ENCODE peak calls at places on chromosomes 3 and 15, in five cellular contexts. N, L, F, B and K are unnamed samples. For H3K4me1, the result is how much of the 10 kb centered on the place peaks cover.

GRCh38 chr3:45673273-45673672 is 15.9 kb upstream of the SACM1L start:
- DNase-seq in N (no peak), L (no peak), F (no peak), B (no peak), K (no peak)

GRCh38 chr3:141227752-141228151 is 3.9 kb upstream of the PXYLP1 start:
- DNase-seq in N (peak), L (no peak), F (peak), B (no peak), K (no peak)

GRCh38 chr3:18469775-18470174 is 44.6 kb upstream of the SATB1 start:
- DNase-seq in N (no peak), L (no peak), F (no peak), B (no peak), K (no peak)

GRCh38 chr3:72665701-72666443 is 182.4 kb downstream of the SHQ1 start:
- DNase-seq in N (peak), L (no peak), F (peak), B (no peak), K (no peak)

GRCh38 chr3:140053011-140053702 is 118.2 kb downstream of the CLSTN2 start:
- DNase-seq in N (no peak), L (no peak), F (no peak), B (no peak), K (no peak)

GRCh38 chr15:101115887-101116680 is 135.8 kb downstream of the CHSY1 start:
- DNase-seq in N (peak), L (peak), F (no peak), B (peak), K (peak)

GRCh38 chr15:79370716-79371115 is 59.8 kb downstream of the TMED3 start:
- DNase-seq in N (peak), L (no peak), F (no peak), B (no peak), K (no peak)

GRCh38 chr3:197392961-197393360 is 94.5 kb upstream of the DLG1 start:
- DNase-seq in N (peak), L (no peak), F (no peak), B (no peak), K (no peak)

GRCh38 chr15:31352911-31353811 is 26.5 kb downstream of the KLF13 start:
- DNase-seq in N (peak), L (peak), F (peak), B (peak), K (peak)

GRCh38 chr15:37425541-37425940 is 325.2 kb upstream of the MEIS2 start:
- DNase-seq in N (no peak), L (no peak), F (no peak), B (no peak), K (no peak)

GRCh38 chr3:5190147-5190791 is 2.8 kb downstream of the EDEM1 start:
- DNase-seq in N (no peak), L (no peak), F (no peak), B (no peak), K (no peak)

GRCh38 chr3:78632925-78633324 is 1134.9 kb downstream of the ROBO1 start:
- DNase-seq in N (no peak), L (no peak), F (peak), B (no peak), K (no peak)

GRCh38 chr3:78634316-78634715 is 1133.5 kb downstream of the ROBO1 start:
- DNase-seq in N (no peak), L (no peak), F (no peak), B (no peak), K (no peak)

GRCh38 chr3:78629544-78629943 is 1138.3 kb downstream of the ROBO1 start:
- DNase-seq in N (no peak), L (no peak), F (no peak), B (no peak), K (no peak)

GRCh38 chr3:78633626-78634025 is 1134.2 kb downstream of the ROBO1 start:
- DNase-seq in N (no peak), L (no peak), F (no peak), B (no peak), K (no peak)
- H3K4me3 ChIP-seq in N (no peak), L (no peak), F (no peak), B (no peak), K (no peak)

DNA sequence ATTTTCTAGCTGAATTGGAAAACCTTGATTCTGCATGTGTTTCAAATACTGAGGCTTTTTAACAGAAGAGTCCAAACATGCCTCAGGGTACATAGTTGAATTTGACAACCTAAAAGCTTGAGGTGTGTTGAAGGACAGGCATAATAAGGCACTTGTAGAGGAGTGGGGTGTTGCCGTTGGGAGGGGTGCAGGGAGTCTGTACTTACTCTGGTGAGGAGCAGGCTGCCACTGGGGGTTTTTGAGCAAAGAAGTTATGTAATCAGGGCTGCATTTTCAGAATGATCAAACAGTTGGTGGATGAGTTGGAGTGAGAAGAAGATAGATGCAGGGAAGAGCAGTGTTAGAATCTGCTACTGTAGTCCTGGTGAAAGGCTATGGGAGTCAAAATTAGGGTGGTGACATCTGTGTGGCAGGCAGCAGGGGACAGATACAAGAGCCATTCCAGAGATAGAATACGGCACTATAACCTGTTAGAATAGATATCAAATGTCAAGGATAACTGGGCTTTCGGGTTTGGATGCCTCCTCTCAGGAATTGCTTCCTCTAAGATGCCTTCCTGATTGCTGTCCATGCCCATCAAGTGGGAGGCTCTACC is 161.6 kb downstream of the GHSR start:
- DNase-seq in N (no peak), L (no peak), F (no peak), B (no peak), K (no peak)
- H3K4me1 ChIP-seq in N (under half), L (under half), F (under half), B (half or more), K (half or more)

GRCh38 chr15:39431371-39431770 is 149.5 kb upstream of the THBS1 start:
- DNase-seq in N (peak), L (no peak), F (no peak), B (no peak), K (no peak)

GRCh38 chr15:39433351-39433750 is 147.5 kb upstream of the THBS1 start:
- DNase-seq in N (no peak), L (no peak), F (no peak), B (no peak), K (no peak)

GRCh38 chr15:39430389-39430788 is 150.5 kb upstream of the THBS1 start:
- DNase-seq in N (no peak), L (no peak), F (no peak), B (no peak), K (no peak)

GRCh38 chr15:39432935-39433334 is 147.9 kb upstream of the THBS1 start:
- DNase-seq in N (no peak), L (no peak), F (no peak), B (no peak), K (no peak)

DNA sequence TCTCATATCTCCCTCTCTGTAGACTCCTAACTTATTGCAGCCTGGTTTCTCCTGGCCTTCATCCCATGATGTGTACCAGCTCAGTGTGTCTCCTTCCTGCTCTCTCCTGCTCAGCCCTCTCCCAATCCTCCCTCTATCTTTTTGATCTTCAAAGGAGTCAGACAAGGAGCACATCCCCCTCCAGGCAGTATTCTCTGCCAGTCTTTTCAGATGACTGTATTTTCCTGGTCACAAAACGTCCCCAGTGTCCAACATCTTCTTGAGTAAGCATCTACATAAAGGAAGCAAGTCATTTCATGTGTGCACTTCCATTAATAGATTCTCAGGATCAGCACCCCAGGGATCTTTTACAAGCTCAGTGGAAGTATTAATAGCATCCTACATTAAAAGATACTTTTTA is 148.9 kb upstream of the THBS1 start:
- DNase-seq in N (no peak), L (no peak), F (no peak), B (no peak), K (no peak)
- TF ChIP-seq CTCF in N (no peak), L (no peak), F (no peak), B (no peak), K (no peak)

GRCh38 chr3:138608322-138609214 is at the start of gene FAIM:
- DNase-seq in N (peak), L (peak), F (peak), B (peak), K (peak)
- H3K4me3 ChIP-seq in N (peak), L (peak), F (peak), B (peak), K (peak)

GRCh38 chr3:49927798-49928197 is 1.8 kb downstream of the MON1A start:
- DNase-seq in N (no peak), L (no peak), F (no peak), B (no peak), K (no peak)

GRCh38 chr3:49930922-49931321 is 1.3 kb upstream of the MON1A start:
- DNase-seq in N (no peak), L (no peak), F (peak), B (no peak), K (no peak)

GRCh38 chr3:49928511-49929017 is 1.0 kb downstream of the MON1A start:
- DNase-seq in N (no peak), L (no peak), F (no peak), B (no peak), K (no peak)

GRCh38 chr3:49929333-49930240 is at the start of gene MON1A:
- DNase-seq in N (peak), L (peak), F (peak), B (peak), K (peak)

DNA sequence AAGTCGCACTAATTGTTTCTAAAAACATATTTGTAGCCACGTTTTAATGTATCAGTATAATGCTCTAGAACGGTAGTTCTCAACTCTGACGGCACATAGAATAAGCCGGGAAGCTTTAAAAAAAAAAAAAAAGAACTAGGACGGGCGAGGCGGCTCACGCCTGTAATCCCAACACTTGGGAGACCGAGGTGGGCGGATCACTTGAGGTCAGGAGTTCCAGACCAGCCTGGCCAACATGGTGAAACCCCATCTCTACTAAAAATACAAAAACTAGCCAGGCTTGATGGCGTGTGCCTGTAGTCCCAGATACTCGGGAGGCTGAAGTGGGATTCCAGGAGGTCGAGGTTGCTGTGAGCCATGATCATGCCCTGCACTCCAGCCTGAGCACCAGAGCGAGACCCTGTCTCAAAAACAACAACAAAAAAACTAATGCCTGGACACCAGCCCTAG is 655 bp upstream of the MON1A start:
- DNase-seq in N (no peak), L (no peak), F (no peak), B (peak), K (no peak)
- H3K4me1 ChIP-seq in N (under half), L (under half), F (under half), B (under half), K (under half)

GRCh38 chr3:186241910-186242821 is 119.9 kb downstream of the DGKG start:
- DNase-seq in N (peak), L (peak), F (peak), B (peak), K (peak)
- TF ChIP-seq CTCF in N (peak), L (peak), F (peak), B (peak), K (peak)

DNA sequence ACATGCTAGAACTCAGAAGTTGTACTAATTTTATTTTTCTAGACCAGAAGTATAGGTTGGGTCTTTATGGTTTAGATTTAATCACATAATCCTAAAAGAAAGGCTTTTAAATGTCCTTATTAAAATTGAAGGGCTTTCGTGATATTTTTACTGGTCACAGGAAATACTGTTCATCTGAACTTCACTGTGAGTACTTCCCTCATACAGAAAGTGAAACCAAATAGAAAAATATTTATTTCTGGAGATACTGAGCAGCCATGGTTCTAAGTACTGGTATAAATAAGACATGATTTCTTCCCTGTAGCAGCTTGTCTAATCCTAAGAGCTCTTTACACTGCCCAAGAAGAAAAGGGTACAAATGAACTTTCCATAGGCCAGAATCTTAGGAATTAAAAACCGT is 2.0 kb downstream of the SNRK start:
- DNase-seq in N (peak), L (no peak), F (no peak), B (no peak), K (no peak)
- H3K4me3 ChIP-seq in N (no peak), L (peak), F (peak), B (peak), K (peak)

GRCh38 chr3:53146319-53146868 is 14.6 kb upstream of the PRKCD start:
- DNase-seq in N (no peak), L (no peak), F (no peak), B (no peak), K (no peak)

GRCh38 chr3:53147161-53147902 is 13.7 kb upstream of the PRKCD start:
- DNase-seq in N (no peak), L (no peak), F (no peak), B (no peak), K (no peak)

GRCh38 chr3:53149699-53150098 is 11.3 kb upstream of the PRKCD start:
- DNase-seq in N (no peak), L (no peak), F (no peak), B (no peak), K (no peak)

GRCh38 chr3:53149006-53149690 is 11.9 kb upstream of the PRKCD start:
- DNase-seq in N (no peak), L (no peak), F (no peak), B (no peak), K (no peak)

DNA sequence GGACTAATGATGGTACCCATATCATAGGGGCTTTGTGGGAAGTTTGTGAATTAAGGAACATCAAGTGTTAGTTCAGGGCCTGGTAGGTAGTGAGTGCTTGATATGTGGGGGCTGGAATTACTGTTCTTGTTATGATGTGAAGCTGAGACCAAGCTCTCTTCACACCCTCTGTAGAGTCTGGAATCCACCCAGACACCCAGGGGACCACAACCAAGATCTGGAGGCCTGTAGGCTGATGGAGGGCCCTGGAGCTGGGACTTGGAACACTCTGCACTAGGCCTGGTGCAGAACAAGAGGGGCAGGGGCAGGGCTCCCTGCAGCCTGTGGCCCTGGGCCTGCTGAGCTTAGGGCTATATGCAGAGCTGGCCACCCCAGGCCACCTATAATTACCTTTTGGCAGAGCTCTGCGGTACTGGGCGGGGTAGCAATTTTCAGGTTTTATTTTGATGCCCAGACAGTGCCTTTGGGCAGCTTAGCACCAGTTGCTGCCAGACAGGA is 13.1 kb upstream of the PRKCD start:
- DNase-seq in N (no peak), L (no peak), F (no peak), B (no peak), K (no peak)
- H3K4me1 ChIP-seq in N (under half), L (under half), F (under half), B (under half), K (under half)